ENCODE peak calls at places on chromosomes 4 and X, in five cellular contexts. One of them, this sample, is unnamed.
A peak's percentile ranks its signal among the peaks of the same experiment; 100 is the strongest.

GRCh38 chr4:47643845-47644244 is 158.8 kb downstream of the ATP10D start:
- DNase-seq in uterus: no peak
- DNase-seq in neural progenitor cell: no peak
- DNase-seq in small intestine: no peak
- DNase-seq in heart right ventricle: no peak
- DNase-seq in this sample: no peak

GRCh38 chr4:133190098-133190497 is 41.0 kb downstream of the PCDH10 start:
- DNase-seq in heart right ventricle: no peak
- DNase-seq in uterus: no peak
- DNase-seq in neural progenitor cell: no peak
- DNase-seq in small intestine: no peak
- DNase-seq in this sample: no peak

GRCh38 chr4:107625503-107625902 is 94.5 kb downstream of the PAPSS1 start:
- DNase-seq in small intestine: peak; percentile 85
- DNase-seq in neural progenitor cell: no peak
- DNase-seq in uterus: no peak
- DNase-seq in heart right ventricle: no peak
- DNase-seq in this sample: no peak

GRCh38 chr4:67869580-67870190 is 14.1 kb downstream of the TMPRSS11D start:
- DNase-seq in small intestine: no peak
- DNase-seq in heart right ventricle: no peak
- DNase-seq in neural progenitor cell: no peak
- DNase-seq in uterus: no peak
- DNase-seq in this sample: no peak

GRCh38 chrX:7789200-7789599 is 53.8 kb upstream of the VCX start:
- DNase-seq in heart right ventricle: no peak
- DNase-seq in uterus: no peak
- DNase-seq in neural progenitor cell: no peak
- DNase-seq in small intestine: peak; percentile 25
- DNase-seq in this sample: no peak

GRCh38 chrX:10797493-10797892 is 177.1 kb upstream of the MID1 start:
- DNase-seq in heart right ventricle: no peak
- DNase-seq in neural progenitor cell: no peak
- DNase-seq in uterus: no peak
- DNase-seq in small intestine: no peak
- DNase-seq in this sample: no peak

GRCh38 chrX:49249071-49249470 is 13.8 kb downstream of the CCDC22 start:
- DNase-seq in neural progenitor cell: no peak
- DNase-seq in uterus: no peak
- DNase-seq in heart right ventricle: no peak
- DNase-seq in small intestine: no peak
- DNase-seq in this sample: no peak

GRCh38 chr4:185016101-185016940 is 2.0 kb upstream of the HELT start:
- DNase-seq in neural progenitor cell: peak; percentile 65
- DNase-seq in heart right ventricle: no peak
- DNase-seq in small intestine: no peak
- DNase-seq in uterus: no peak
- DNase-seq in this sample: no peak

GRCh38 chr4:185717018-185717726 is 94.8 kb downstream of the SORBS2 start:
- DNase-seq in neural progenitor cell: no peak
- DNase-seq in heart right ventricle: peak; percentile 56
- DNase-seq in small intestine: no peak
- DNase-seq in uterus: peak; percentile 49
- DNase-seq in this sample: no peak

GRCh38 chr4:110059556-110060191 is 138.7 kb downstream of the ELOVL6 start:
- DNase-seq in heart right ventricle: no peak
- DNase-seq in small intestine: peak; percentile 89
- DNase-seq in uterus: no peak
- DNase-seq in neural progenitor cell: no peak
- DNase-seq in this sample: no peak

GRCh38 chr4:88110826-88111225 is 47.6 kb downstream of the ABCG2 start:
- DNase-seq in neural progenitor cell: no peak
- DNase-seq in heart right ventricle: no peak
- DNase-seq in uterus: no peak
- DNase-seq in small intestine: peak; percentile 27
- DNase-seq in this sample: no peak

GRCh38 chr4:45971108-45971507 is 152.7 kb downstream of the GABRG1 start:
- DNase-seq in neural progenitor cell: no peak
- DNase-seq in heart right ventricle: no peak
- DNase-seq in small intestine: no peak
- DNase-seq in uterus: no peak
- DNase-seq in this sample: no peak

GRCh38 chr4:71593306-71593705 is 190.6 kb downstream of the GC start:
- DNase-seq in neural progenitor cell: no peak
- DNase-seq in small intestine: no peak
- DNase-seq in heart right ventricle: no peak
- DNase-seq in uterus: no peak
- DNase-seq in this sample: no peak

GRCh38 chr4:73917081-73917501 is 47.9 kb downstream of the CXCL1 start:
- DNase-seq in neural progenitor cell: no peak
- DNase-seq in small intestine: no peak
- DNase-seq in heart right ventricle: no peak
- DNase-seq in uterus: no peak
- DNase-seq in this sample: no peak

GRCh38 chrX:2632533-2633504 is 58.3 kb upstream of the CD99 start:
- DNase-seq in neural progenitor cell: no peak
- DNase-seq in uterus: no peak
- DNase-seq in small intestine: peak; percentile 8
- DNase-seq in heart right ventricle: no peak
- DNase-seq in this sample: no peak

GRCh38 chr4:109631709-109632108 is 71.5 kb downstream of the CASP6 start:
- DNase-seq in neural progenitor cell: peak; percentile 24
- DNase-seq in uterus: peak; percentile 38
- DNase-seq in small intestine: peak; percentile 45
- DNase-seq in heart right ventricle: peak; percentile 8
- DNase-seq in this sample: no peak

GRCh38 chr4:76748649-76749048 is 149.3 kb downstream of the SOWAHB start:
- DNase-seq in small intestine: peak; percentile 75
- DNase-seq in uterus: no peak
- DNase-seq in heart right ventricle: no peak
- DNase-seq in neural progenitor cell: peak; percentile 51
- DNase-seq in this sample: no peak

GRCh38 chr4:76655566-76656479 is 220.8 kb downstream of the SHROOM3 start:
- DNase-seq in heart right ventricle: no peak
- DNase-seq in small intestine: no peak
- DNase-seq in neural progenitor cell: no peak
- DNase-seq in uterus: no peak
- DNase-seq in this sample: no peak

GRCh38 chrX:136528645-136529315 is 3.2 kb upstream of the VGLL1 start:
- DNase-seq in small intestine: no peak
- DNase-seq in uterus: no peak
- DNase-seq in neural progenitor cell: peak; percentile 12
- DNase-seq in heart right ventricle: no peak
- DNase-seq in this sample: no peak

GRCh38 chr4:141391771-141392170 is 171.1 kb downstream of the ZNF330 start:
- DNase-seq in heart right ventricle: no peak
- DNase-seq in small intestine: no peak
- DNase-seq in uterus: no peak
- DNase-seq in neural progenitor cell: no peak
- DNase-seq in this sample: no peak

GRCh38 chr4:152643153-152644035 is 36.4 kb downstream of the TMEM154 start:
- DNase-seq in neural progenitor cell: no peak
- DNase-seq in heart right ventricle: peak; percentile 7
- DNase-seq in uterus: no peak
- DNase-seq in small intestine: peak; percentile 70
- DNase-seq in this sample: no peak

GRCh38 chr4:94728056-94728766 is 29.5 kb upstream of the BMPR1B start:
- DNase-seq in uterus: no peak
- DNase-seq in small intestine: no peak
- DNase-seq in heart right ventricle: no peak
- DNase-seq in neural progenitor cell: no peak
- DNase-seq in this sample: no peak

GRCh38 chrX:131783555-131784338 is 239.4 kb upstream of the STK26 start:
- DNase-seq in uterus: peak; percentile 85
- DNase-seq in neural progenitor cell: no peak
- DNase-seq in small intestine: no peak
- DNase-seq in heart right ventricle: no peak
- DNase-seq in this sample: no peak

GRCh38 chrX:56947695-56948094 is 47.6 kb downstream of the SPIN3 start:
- DNase-seq in uterus: no peak
- DNase-seq in neural progenitor cell: no peak
- DNase-seq in heart right ventricle: no peak
- DNase-seq in small intestine: no peak
- DNase-seq in this sample: no peak

GRCh38 chrX:53695901-53696300 is 9.4 kb upstream of the HUWE1 start:
- DNase-seq in uterus: no peak
- DNase-seq in small intestine: no peak
- DNase-seq in heart right ventricle: no peak
- DNase-seq in neural progenitor cell: peak; percentile 42
- DNase-seq in this sample: no peak

GRCh38 chr4:79626102-79626501 is 218.1 kb upstream of the GK2 start:
- DNase-seq in neural progenitor cell: no peak
- DNase-seq in small intestine: no peak
- DNase-seq in uterus: no peak
- DNase-seq in heart right ventricle: no peak
- DNase-seq in this sample: no peak

GRCh38 chrX:5870238-5870637 is 358.4 kb downstream of the NLGN4X start:
- DNase-seq in neural progenitor cell: no peak
- DNase-seq in uterus: no peak
- DNase-seq in heart right ventricle: no peak
- DNase-seq in small intestine: no peak
- DNase-seq in this sample: no peak

GRCh38 chr4:8067945-8068894 is 90.4 kb downstream of the ABLIM2 start:
- DNase-seq in uterus: no peak
- DNase-seq in heart right ventricle: no peak
- DNase-seq in neural progenitor cell: no peak
- DNase-seq in small intestine: no peak
- DNase-seq in this sample: no peak

GRCh38 chr4:179858221-179858620 is 2385.0 kb upstream of the TENM3 start:
- DNase-seq in heart right ventricle: no peak
- DNase-seq in small intestine: no peak
- DNase-seq in neural progenitor cell: no peak
- DNase-seq in uterus: no peak
- DNase-seq in this sample: no peak

GRCh38 chrX:103475381-103475780 is 43.9 kb downstream of the RAB40A start:
- DNase-seq in small intestine: no peak
- DNase-seq in uterus: no peak
- DNase-seq in heart right ventricle: no peak
- DNase-seq in neural progenitor cell: no peak
- DNase-seq in this sample: no peak

GRCh38 chr4:74181225-74181624 is 23.3 kb downstream of the MTHFD2L start:
- DNase-seq in heart right ventricle: no peak
- DNase-seq in small intestine: no peak
- DNase-seq in uterus: no peak
- DNase-seq in neural progenitor cell: no peak
- DNase-seq in this sample: no peak

GRCh38 chr4:623914-624626 is 1.3 kb upstream of the PDE6B start:
- DNase-seq in small intestine: no peak
- DNase-seq in heart right ventricle: no peak
- DNase-seq in uterus: no peak
- DNase-seq in neural progenitor cell: peak; percentile 1
- DNase-seq in this sample: no peak

GRCh38 chr4:2817701-2818350 is 24.9 kb downstream of the SH3BP2 start:
- DNase-seq in uterus: no peak
- DNase-seq in small intestine: peak; percentile 63
- DNase-seq in neural progenitor cell: peak; percentile 81
- DNase-seq in heart right ventricle: no peak
- DNase-seq in this sample: no peak

GRCh38 chr4:146033149-146033548 is 94.5 kb upstream of the ZNF827 start:
- DNase-seq in small intestine: peak; percentile 83
- DNase-seq in neural progenitor cell: no peak
- DNase-seq in heart right ventricle: no peak
- DNase-seq in uterus: no peak
- DNase-seq in this sample: no peak

GRCh38 chr4:8472166-8472688 is 31.6 kb downstream of the TRMT44 start:
- DNase-seq in small intestine: no peak
- DNase-seq in heart right ventricle: no peak
- DNase-seq in neural progenitor cell: no peak
- DNase-seq in uterus: no peak
- DNase-seq in this sample: no peak

GRCh38 chrX:130079824-130080406 is 30.4 kb downstream of the ELF4 start:
- DNase-seq in uterus: peak; percentile 73
- DNase-seq in neural progenitor cell: peak; percentile 76
- DNase-seq in small intestine: peak; percentile 75
- DNase-seq in heart right ventricle: peak; percentile 58
- DNase-seq in this sample: peak; percentile 0

GRCh38 chr4:2042207-2042946 is 16.8 kb upstream of the NAT8L start:
- DNase-seq in small intestine: no peak
- DNase-seq in heart right ventricle: no peak
- DNase-seq in neural progenitor cell: peak; percentile 70
- DNase-seq in uterus: no peak
- DNase-seq in this sample: peak; percentile 53

GRCh38 chrX:122094611-122095010 is 1047.2 kb downstream of the GLUD2 start:
- DNase-seq in neural progenitor cell: no peak
- DNase-seq in heart right ventricle: no peak
- DNase-seq in uterus: no peak
- DNase-seq in small intestine: no peak
- DNase-seq in this sample: no peak

GRCh38 chr4:154741877-154742851 is 1.6 kb upstream of the LRAT start:
- DNase-seq in small intestine: peak; percentile 11
- DNase-seq in uterus: no peak
- DNase-seq in neural progenitor cell: peak; percentile 89
- DNase-seq in heart right ventricle: no peak
- DNase-seq in this sample: no peak
- H3K27ac ChIP-seq in small intestine: no peak overlapping the region
- H3K27ac ChIP-seq in uterus: no peak overlapping the region
- H3K27ac ChIP-seq in neural progenitor cell: no peak overlapping the region
- H3K27ac ChIP-seq in heart right ventricle: no peak overlapping the region
- H3K27ac ChIP-seq in this sample: no peak overlapping the region

GRCh38 chr4:43339435-43339834 is 446.9 kb downstream of the GRXCR1 start:
- DNase-seq in uterus: no peak
- DNase-seq in small intestine: no peak
- DNase-seq in heart right ventricle: no peak
- DNase-seq in neural progenitor cell: no peak
- DNase-seq in this sample: no peak
- H3K27ac ChIP-seq in uterus: no peak overlapping the region
- H3K27ac ChIP-seq in small intestine: no peak overlapping the region
- H3K27ac ChIP-seq in heart right ventricle: no peak overlapping the region
- H3K27ac ChIP-seq in neural progenitor cell: no peak overlapping the region
- H3K27ac ChIP-seq in this sample: no peak overlapping the region

DNA sequence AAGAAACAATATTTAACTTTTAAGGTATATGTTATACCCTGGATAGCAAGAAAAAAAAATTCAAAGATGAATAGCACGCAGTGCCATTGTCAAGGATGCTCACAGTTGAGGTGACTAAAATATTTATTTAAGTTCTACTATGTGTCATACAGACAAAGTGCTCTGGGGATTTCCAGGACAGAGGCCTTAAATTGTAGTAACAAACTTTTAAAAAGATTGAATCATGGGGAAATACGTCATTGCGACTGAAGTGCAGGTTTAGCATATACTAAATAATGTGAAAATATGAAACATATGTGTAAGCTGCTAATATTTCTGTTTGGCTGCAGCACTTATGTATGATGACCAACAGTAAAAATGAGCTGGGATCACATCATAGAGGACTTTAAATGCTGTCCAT is 748.0 kb upstream of the PCDH7 start:
- DNase-seq in uterus: no peak
- DNase-seq in neural progenitor cell: no peak
- DNase-seq in heart right ventricle: no peak
- DNase-seq in small intestine: no peak
- DNase-seq in this sample: no peak
- H3K27ac ChIP-seq in uterus: no peak overlapping the region
- H3K27ac ChIP-seq in neural progenitor cell: no peak overlapping the region
- H3K27ac ChIP-seq in heart right ventricle: no peak overlapping the region
- H3K27ac ChIP-seq in small intestine: no peak overlapping the region
- H3K27ac ChIP-seq in this sample: no peak overlapping the region

GRCh38 chrX:110985470-110985869 is 110.5 kb upstream of the PAK3 start:
- DNase-seq in heart right ventricle: no peak
- DNase-seq in neural progenitor cell: no peak
- DNase-seq in small intestine: no peak
- DNase-seq in uterus: no peak
- DNase-seq in this sample: no peak
- H3K27ac ChIP-seq in heart right ventricle: no peak overlapping the region
- H3K27ac ChIP-seq in neural progenitor cell: no peak overlapping the region
- H3K27ac ChIP-seq in small intestine: no peak overlapping the region
- H3K27ac ChIP-seq in uterus: no peak overlapping the region
- H3K27ac ChIP-seq in this sample: no peak overlapping the region

This sample was measured in caudate nucleus.